ENCODE peak calls at places on chromosomes 13 and 19, in seven cellular contexts. X is CD4-positive, alpha-beta memory T cell; Y is H1; A is transverse colon; P is tibial artery; C is upper lobe of left lung; O is cardiac muscle cell. L is an unnamed sample.

GRCh38 chr19:28420731-28421550 is 792.0 kb downstream of the UQCRFS1 start:
- DNase-seq in P (no peak), Y (no peak), X (no peak), A (no peak), O (no peak), C (no peak), L (no peak)

GRCh38 chr19:48556163-48556562 is 4.2 kb downstream of the SULT2B1 start:
- DNase-seq in C (no peak), X (no peak), A (peak; percentile 61), O (peak; percentile 60), P (no peak), Y (no peak), L (no peak)

GRCh38 chr13:36997716-36998427 is 1.3 kb downstream of the ALG5 start:
- DNase-seq in Y (no peak), X (no peak), P (no peak), C (no peak), A (no peak), O (peak; percentile 10), L (no peak)

GRCh38 chr19:1066748-1067340 is at the start of gene ARHGAP45:
- DNase-seq in A (peak; percentile 70), P (no peak), X (peak; percentile 87), C (peak; percentile 69), Y (no peak), O (no peak), L (peak; percentile 85)

GRCh38 chr19:39362682-39363657 is 20.7 kb downstream of the SAMD4B start:
- DNase-seq in C (no peak), Y (no peak), A (no peak), O (peak; percentile 51), P (peak; percentile 71), X (no peak), L (peak; percentile 34)

GRCh38 chr13:27770809-27771208 is 21.5 kb upstream of the GSX1 start:
- DNase-seq in C (no peak), X (no peak), Y (no peak), O (peak; percentile 33), P (no peak), A (peak; percentile 36), L (no peak)

GRCh38 chr19:7381073-7381390 is 32.3 kb downstream of the ARHGEF18 start:
- DNase-seq in X (no peak), O (no peak), Y (no peak), A (no peak), P (no peak), C (no peak), L (no peak)

GRCh38 chr13:99501952-99502310 is 659 bp downstream of the TM9SF2 start:
- DNase-seq in O (peak; percentile 35), P (no peak), C (peak; percentile 49), Y (no peak), X (no peak), A (peak; percentile 43), L (no peak)

GRCh38 chr19:48918801-48919247 is 14.7 kb upstream of the DHDH start:
- DNase-seq in A (no peak), P (no peak), C (no peak), Y (peak; percentile 47), X (no peak), O (no peak), L (no peak)

GRCh38 chr19:14507704-14508246 is 10.4 kb downstream of the DNAJB1 start:
- DNase-seq in X (no peak), C (peak; percentile 64), P (no peak), Y (no peak), A (no peak), O (peak; percentile 61), L (no peak)

GRCh38 chr13:99860736-99861135 is 110.8 kb downstream of the ZIC5 start:
- DNase-seq in A (no peak), O (no peak), Y (no peak), X (no peak), P (no peak), C (no peak), L (no peak)

GRCh38 chr13:41554626-41555386 is 97.5 kb downstream of the RGCC start:
- DNase-seq in Y (no peak), P (no peak), X (no peak), C (no peak), A (no peak), O (no peak), L (no peak)

GRCh38 chr19:53883231-53883661 is 1.2 kb downstream of the PRKCG start:
- DNase-seq in P (no peak), A (no peak), O (no peak), X (no peak), C (no peak), Y (no peak), L (no peak)

GRCh38 chr19:27689734-27690241 is 1523.2 kb downstream of the UQCRFS1 start:
- DNase-seq in C (no peak), O (no peak), P (no peak), X (no peak), Y (no peak), A (no peak), L (no peak)

GRCh38 chr19:19075126-19075525 is 11.3 kb downstream of the SLC25A42 start:
- DNase-seq in Y (no peak), C (no peak), X (no peak), A (no peak), P (no peak), O (no peak), L (no peak)

GRCh38 chr13:50290186-50290585 is 274.9 kb downstream of the KCNRG start:
- DNase-seq in Y (no peak), P (no peak), O (no peak), A (no peak), C (no peak), X (no peak), L (no peak)

GRCh38 chr19:23343434-23344010 is 51.7 kb downstream of the ZNF91 start:
- DNase-seq in C (no peak), O (no peak), X (no peak), A (no peak), P (no peak), Y (no peak), L (no peak)

GRCh38 chr13:35787937-35788336 is 311.4 kb upstream of the MAB21L1 start:
- DNase-seq in P (no peak), X (no peak), A (no peak), O (peak; percentile 31), Y (no peak), C (no peak), L (no peak)

GRCh38 chr13:103935117-103935516 is 868.9 kb upstream of the SLC10A2 start:
- DNase-seq in X (no peak), P (no peak), C (no peak), A (no peak), Y (no peak), O (no peak), L (no peak)

GRCh38 chr13:107562222-107562621 is 653.1 kb downstream of the LIG4 start:
- DNase-seq in P (no peak), A (no peak), O (no peak), C (no peak), Y (no peak), X (no peak), L (no peak)

GRCh38 chr19:28465317-28466086 is 747.4 kb downstream of the UQCRFS1 start:
- DNase-seq in Y (no peak), A (no peak), O (no peak), X (no peak), P (no peak), C (no peak), L (no peak)

GRCh38 chr19:31285744-31286143 is 63.5 kb downstream of the TSHZ3 start:
- DNase-seq in P (no peak), C (no peak), X (no peak), Y (no peak), A (no peak), O (peak; percentile 70), L (peak; percentile 38)

GRCh38 chr19:17718988-17719711 is at the start of gene MAP1S:
- DNase-seq in X (peak; percentile 46), C (peak; percentile 54), P (peak; percentile 79), Y (peak; percentile 50), A (peak; percentile 63), O (peak; percentile 74), L (peak; percentile 84)
- H3K27ac ChIP-seq in X (peak within 1 kb of the TSS; percentile 53), C (peak within 1 kb of the TSS; percentile 81), P (peak within 1 kb of the TSS; percentile 62), Y (no peak within 1 kb of the TSS), A (peak within 1 kb of the TSS; percentile 83), O (peak within 1 kb of the TSS; percentile 79), L (peak within 1 kb of the TSS; percentile 70)

GRCh38 chr19:35209646-35210045 is 18.9 kb downstream of the FAM187B start:
- DNase-seq in O (no peak), C (no peak), A (no peak), Y (no peak), P (no peak), X (no peak), L (no peak)

GRCh38 chr19:35206379-35206778 is 22.2 kb downstream of the FAM187B start:
- DNase-seq in X (peak; percentile 83), P (no peak), O (no peak), C (no peak), A (peak; percentile 46), Y (no peak), L (no peak)

GRCh38 chr19:35207391-35207871 is 21.1 kb downstream of the FAM187B start:
- DNase-seq in X (peak; percentile 45), Y (no peak), P (no peak), A (no peak), O (no peak), C (no peak), L (no peak)

GRCh38 chr19:35206855-35207254 is 21.7 kb downstream of the FAM187B start:
- DNase-seq in C (no peak), O (no peak), A (no peak), Y (no peak), X (no peak), P (no peak), L (no peak)

DNA sequence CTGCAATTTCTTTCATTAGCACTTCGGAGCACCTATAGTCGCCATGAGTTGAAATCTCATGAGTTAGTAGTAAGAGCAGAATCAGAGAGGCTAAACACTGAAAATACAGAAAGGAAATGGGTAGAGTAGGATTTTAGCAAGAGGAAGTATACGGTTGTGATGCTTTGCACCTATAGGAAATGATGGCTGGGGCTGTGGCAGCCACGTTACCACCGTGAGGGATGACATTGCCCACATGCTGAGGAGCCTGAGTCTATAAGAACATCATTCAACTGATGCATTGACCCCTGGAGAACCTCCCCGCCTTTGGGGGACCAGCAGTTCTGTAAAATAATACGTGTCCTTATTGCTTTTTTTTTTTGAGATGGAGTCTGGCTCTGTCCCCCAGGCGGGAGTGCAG is 20.4 kb downstream of the FAM187B start:
- DNase-seq in Y (no peak), A (no peak), X (no peak), O (no peak), C (no peak), P (no peak), L (peak; percentile 8)
- H3K4me1 ChIP-seq in Y (peaks cover 15% of the 10 kb centered on the region), A (no peaks in the 10 kb centered on the region), X (peaks cover 96% of the 10 kb centered on the region), O (peaks cover 9% of the 10 kb centered on the region), C (peaks cover 37% of the 10 kb centered on the region), P (no peaks in the 10 kb centered on the region), L (peaks cover 36% of the 10 kb centered on the region)

GRCh38 chr19:57719424-57719823 is 8.0 kb downstream of the ZNF671 start:
- DNase-seq in A (no peak), P (no peak), O (no peak), Y (no peak), X (no peak), C (no peak), L (no peak)
- H3K9me3 ChIP-seq in A (peaks cover 49% of the 10 kb centered on the region), P (peaks cover 8% of the 10 kb centered on the region), O (no peaks in the 10 kb centered on the region), Y (peaks cover 9% of the 10 kb centered on the region), X (peaks cover 3% of the 10 kb centered on the region), C (peaks cover 90% of the 10 kb centered on the region), L (peaks cover 58% of the 10 kb centered on the region)

DNA sequence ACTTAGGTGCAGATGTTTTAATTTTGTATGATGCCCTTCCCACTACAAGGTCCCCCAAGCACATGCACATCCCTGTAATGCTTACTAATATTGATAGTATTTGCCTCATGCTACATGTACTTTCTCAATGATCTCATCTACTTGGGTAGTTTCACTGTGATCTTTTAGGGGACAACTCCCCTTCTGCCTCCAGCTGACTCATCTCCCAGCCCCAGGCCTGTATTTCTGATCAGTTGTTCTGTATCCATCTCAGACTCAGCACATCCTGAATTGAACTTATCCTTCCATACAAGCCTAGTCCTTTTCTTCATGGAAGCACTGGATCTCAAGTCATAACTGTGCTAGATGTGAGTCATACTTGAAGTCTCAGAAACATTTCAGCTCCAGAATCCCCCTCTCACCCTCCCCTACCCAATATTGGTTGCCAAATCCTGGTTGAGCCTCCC is 49.4 kb upstream of the INTS6 start:
- DNase-seq in O (no peak), P (no peak), A (no peak), C (no peak), Y (no peak), X (no peak), L (no peak)
- H3K27ac ChIP-seq in O (no peak overlapping the region), P (no peak overlapping the region), A (no peak overlapping the region), C (no peak overlapping the region), Y (no peak overlapping the region), X (no peak overlapping the region), L (no peak overlapping the region)

L was measured in upper lobe of right lung.